ENCODE peak calls at places on chromosomes 12 and 14, in nine cellular contexts. T is stimulated activated CD4-positive, alpha-beta T cell treated with anti-CD3 and anti-CD28 coated beads, Interleukin-4, amount 100 ng/mL, for 48 hours; Q is NCI-H1694; L is mesenchymal stem cell; K is iris pigment epithelial cell; E is CD4-positive, CD25-positive, alpha-beta regulatory T cell; S is HuH-7; R is activated CD4-positive, alpha-beta T cell treated with anti-CD3 and anti-CD28 coated beads, Interleukin-2, amount 50 U/mL, for 1 hour; B is mesendoderm. H is an unnamed sample.

GRCh38 chr12:94670075-94670474 is 19.7 kb upstream of the TMCC3 start:
- DNase-seq in K (peak; percentile 9), S (no peak), L (no peak), R (no peak), E (no peak), T (no peak), B (no peak), Q (no peak), H (no peak)

GRCh38 chr14:31336646-31337045 is 83.7 kb downstream of the HEATR5A start:
- DNase-seq in E (no peak), B (no peak), T (no peak), L (peak; percentile 72), Q (no peak), S (no peak), K (peak; percentile 93), R (no peak), H (no peak)

GRCh38 chr14:53327716-53328115 is 174.6 kb upstream of the DDHD1 start:
- DNase-seq in Q (no peak), B (peak; percentile 89), E (no peak), L (peak; percentile 35), K (peak; percentile 75), T (no peak), R (no peak), S (no peak), H (peak; percentile 49)

GRCh38 chr14:74531467-74531866 is 37.9 kb downstream of the ISCA2 start:
- DNase-seq in Q (no peak), K (peak; percentile 45), E (no peak), L (peak; percentile 21), T (peak; percentile 7), S (peak; percentile 59), R (no peak), B (peak; percentile 77), H (no peak)

GRCh38 chr12:64610092-64610659 is at the start of gene RASSF3:
- DNase-seq in B (peak; percentile 90), E (peak; percentile 90), L (peak; percentile 77), K (peak; percentile 77), Q (no peak), R (peak; percentile 69), S (peak; percentile 64), T (peak; percentile 70), H (peak; percentile 25)

GRCh38 chr12:80040075-80040738 is 59.1 kb upstream of the OTOGL start:
- DNase-seq in E (peak; percentile 2), B (no peak), T (no peak), Q (no peak), R (no peak), S (no peak), K (peak; percentile 72), L (peak; percentile 93), H (no peak)

GRCh38 chr12:56449622-56449984 is 377 bp upstream of the TIMELESS start:
- DNase-seq in K (no peak), B (no peak), T (no peak), L (no peak), E (no peak), R (no peak), Q (no peak), S (no peak), H (no peak)

GRCh38 chr12:57129311-57130288 is 1.3 kb downstream of the LRP1 start:
- DNase-seq in S (no peak), Q (no peak), E (no peak), T (no peak), L (peak; percentile 61), R (no peak), K (peak; percentile 65), B (peak; percentile 70), H (no peak)

GRCh38 chr12:99059824-99060526 is 414.9 kb downstream of the APAF1 start:
- DNase-seq in R (no peak), T (no peak), Q (no peak), B (peak; percentile 53), E (no peak), K (no peak), L (no peak), S (no peak), H (no peak)

GRCh38 chr12:3333583-3333982 is 157.4 kb upstream of the PRMT8 start:
- DNase-seq in L (no peak), T (no peak), K (no peak), S (no peak), Q (no peak), E (no peak), B (peak; percentile 92), R (no peak), H (no peak)

GRCh38 chr12:105522166-105522825 is 191.8 kb downstream of the C12orf75 start:
- DNase-seq in L (peak; percentile 29), Q (no peak), S (no peak), K (peak; percentile 22), E (no peak), B (no peak), R (no peak), T (no peak), H (no peak)

GRCh38 chr12:11812558-11813421 is 163.3 kb downstream of the ETV6 start:
- DNase-seq in B (peak; percentile 79), Q (peak; percentile 67), E (no peak), R (peak; percentile 9), S (no peak), L (peak; percentile 59), K (peak; percentile 53), T (no peak), H (peak; percentile 66)

GRCh38 chr14:29216316-29216715 is 449.7 kb downstream of the FOXG1 start:
- DNase-seq in S (no peak), B (no peak), Q (peak; percentile 90), K (no peak), E (no peak), L (no peak), R (no peak), T (no peak), H (no peak)

GRCh38 chr14:56371737-56372136 is 207.9 kb upstream of the TMEM260 start:
- DNase-seq in R (no peak), E (no peak), S (no peak), T (no peak), B (no peak), K (no peak), Q (no peak), L (no peak), H (no peak)

GRCh38 chr14:68528031-68528687 is 264.7 kb downstream of the ZFP36L1 start:
- DNase-seq in S (no peak), T (no peak), K (no peak), R (no peak), E (no peak), B (no peak), Q (no peak), L (no peak), H (no peak)

GRCh38 chr12:113181975-113182374 is 3.3 kb downstream of the DDX54 start:
- DNase-seq in R (no peak), E (no peak), S (no peak), L (no peak), B (no peak), K (no peak), Q (no peak), T (no peak), H (no peak)

GRCh38 chr14:29028973-29029582 is 262.5 kb downstream of the FOXG1 start:
- DNase-seq in E (no peak), R (no peak), S (peak; percentile 5), B (peak; percentile 82), L (peak; percentile 4), T (no peak), Q (no peak), K (peak; percentile 63), H (no peak)

GRCh38 chr12:57224973-57225679 is 4.4 kb upstream of the SHMT2 start:
- DNase-seq in Q (no peak), E (peak; percentile 82), T (no peak), K (peak; percentile 24), R (peak; percentile 71), B (peak; percentile 85), L (peak; percentile 38), S (no peak), H (no peak)

GRCh38 chr12:91127751-91128150 is 16.5 kb upstream of the LUM start:
- DNase-seq in Q (no peak), S (no peak), B (no peak), E (no peak), L (peak; percentile 44), R (no peak), K (peak; percentile 56), T (no peak), H (no peak)

GRCh38 chr12:70459786-70460185 is 93.7 kb downstream of the KCNMB4 start:
- DNase-seq in K (no peak), E (no peak), B (no peak), L (no peak), T (no peak), Q (no peak), R (no peak), S (no peak), H (no peak)

GRCh38 chr12:49950310-49951251 is at the start of gene AQP2:
- DNase-seq in R (no peak), T (no peak), L (peak; percentile 34), E (no peak), S (no peak), B (peak; percentile 62), Q (no peak), K (no peak), H (no peak)

GRCh38 chr14:75144944-75145343 is 18.1 kb upstream of the NEK9 start:
- DNase-seq in L (peak; percentile 67), T (no peak), B (no peak), K (peak; percentile 84), E (no peak), R (no peak), Q (no peak), S (no peak), H (peak; percentile 21)

GRCh38 chr12:118238888-118239287 is 103.0 kb downstream of the PEBP1 start:
- DNase-seq in E (no peak), B (no peak), T (no peak), S (no peak), R (no peak), L (no peak), Q (no peak), K (no peak), H (no peak)

GRCh38 chr14:103112488-103113243 is 10.6 kb upstream of the TNFAIP2 start:
- DNase-seq in L (no peak), R (no peak), B (no peak), T (no peak), S (no peak), E (no peak), K (no peak), Q (no peak), H (no peak)

GRCh38 chr12:115423546-115423987 is 739.6 kb upstream of the TBX3 start:
- DNase-seq in Q (no peak), L (peak; percentile 38), T (no peak), B (no peak), R (no peak), E (no peak), S (peak; percentile 25), K (no peak), H (no peak)

GRCh38 chr12:113162102-113163029 is 12.8 kb downstream of the CFAP73 start:
- DNase-seq in B (peak; percentile 50), T (no peak), K (peak; percentile 54), L (peak; percentile 60), E (no peak), Q (peak; percentile 2), S (no peak), R (no peak), H (no peak)

GRCh38 chr12:3275171-3276041 is 198.2 kb downstream of the TSPAN9 start:
- DNase-seq in K (peak; percentile 63), T (peak; percentile 63), S (peak; percentile 92), E (peak; percentile 58), L (peak; percentile 61), R (peak; percentile 68), Q (peak; percentile 73), B (peak; percentile 59), H (peak; percentile 78)

GRCh38 chr12:97642906-97643305 is 180.3 kb downstream of the RMST start:
- DNase-seq in R (no peak), S (no peak), L (no peak), B (no peak), T (no peak), Q (no peak), K (no peak), E (no peak), H (no peak)

GRCh38 chr12:84756961-84757360 is 155.6 kb downstream of the SLC6A15 start:
- DNase-seq in S (no peak), E (no peak), Q (no peak), T (no peak), L (peak; percentile 64), B (no peak), R (no peak), K (peak; percentile 66), H (no peak)

GRCh38 chr14:58171090-58171489 is 19.1 kb upstream of the ARMH4 start:
- DNase-seq in Q (peak; percentile 87), L (peak; percentile 81), T (peak; percentile 29), K (peak; percentile 87), B (peak; percentile 96), R (no peak), S (peak; percentile 93), E (peak; percentile 60), H (peak; percentile 21)

GRCh38 chr12:13049816-13050215 is 5.6 kb downstream of the FAM234B start:
- DNase-seq in Q (no peak), T (no peak), R (no peak), B (peak; percentile 62), L (peak; percentile 6), K (peak; percentile 81), S (no peak), E (no peak), H (no peak)

H was measured in midbrain.